ENCODE peak calls at places on chromosomes 2 and 18, in eight cellular contexts. M is activated B cell treated with CpG ODN at 0.5 μM for 24 hours, Z is pancreas, Y is dorsolateral prefrontal cortex, V is cardiac muscle cell, O is fibroblast of lung, R is lower leg skin, N is mucosa of descending colon. S is an unnamed sample.

GRCh38 chr2:38740851-38741541 is 10.2 kb downstream of the SRSF7 start:
- DNase-seq in Y (no peak), R (no peak), O (peak), M (no peak), V (peak), N (peak), Z (no peak), S (no peak)

GRCh38 chr2:46804794-46805193 is 110.8 kb downstream of the MCFD2 start:
- DNase-seq in Y (no peak), N (no peak), V (peak), O (peak), M (no peak), R (peak), Z (no peak), S (no peak)

GRCh38 chr2:75431757-75432156 is 129.0 kb downstream of the EVA1A start:
- DNase-seq in O (no peak), R (no peak), N (no peak), Z (no peak), M (no peak), V (no peak), Y (no peak), S (no peak)

GRCh38 chr18:79531926-79532689 is 136.4 kb downstream of the NFATC1 start:
- DNase-seq in Y (no peak), O (peak), Z (no peak), R (no peak), N (peak), M (no peak), V (peak), S (no peak)

GRCh38 chr18:34754300-34754699 is 44.2 kb downstream of the DTNA start:
- DNase-seq in Z (no peak), O (no peak), N (no peak), M (no peak), Y (no peak), R (no peak), V (no peak), S (no peak)

GRCh38 chr2:172270278-172271079 is 156.9 kb upstream of the ITGA6 start:
- DNase-seq in Y (no peak), N (peak), Z (peak), M (no peak), R (no peak), V (no peak), O (no peak), S (no peak)

GRCh38 chr2:86123328-86123727 is 17.3 kb downstream of the PTCD3 start:
- DNase-seq in Z (no peak), V (no peak), Y (no peak), N (no peak), O (no peak), M (no peak), R (no peak), S (no peak)

GRCh38 chr2:191675807-191676667 is 1.9 kb upstream of the NABP1 start:
- DNase-seq in V (no peak), M (peak), O (no peak), N (peak), Z (no peak), R (peak), Y (no peak), S (no peak)

GRCh38 chr2:142599504-142599903 is 278.0 kb upstream of the KYNU start:
- DNase-seq in N (no peak), M (no peak), O (no peak), R (no peak), Y (no peak), Z (no peak), V (no peak), S (no peak)

GRCh38 chr2:170243118-170243837 is 65.3 kb downstream of the MYO3B start:
- DNase-seq in N (no peak), R (no peak), O (no peak), Z (no peak), M (no peak), V (no peak), Y (no peak), S (no peak)

GRCh38 chr2:45212953-45213635 is 203.8 kb upstream of the SIX2 start:
- DNase-seq in V (no peak), N (no peak), R (no peak), M (no peak), Y (no peak), O (peak), Z (no peak), S (no peak)

GRCh38 chr2:11006191-11006590 is 94.5 kb downstream of the KCNF1 start:
- DNase-seq in R (no peak), V (no peak), O (no peak), Z (no peak), M (no peak), Y (no peak), N (no peak), S (no peak)

GRCh38 chr18:73908323-73908722 is 239.3 kb downstream of the FBXO15 start:
- DNase-seq in V (peak), R (no peak), M (no peak), Z (no peak), Y (no peak), N (no peak), O (peak), S (no peak)

GRCh38 chr2:235026137-235026536 is 74.3 kb downstream of the SH3BP4 start:
- DNase-seq in V (peak), N (peak), R (peak), Z (peak), M (no peak), O (peak), Y (no peak), S (no peak)

GRCh38 chr2:176446718-176447414 is 177.6 kb downstream of the MTX2 start:
- DNase-seq in Y (no peak), Z (no peak), V (no peak), O (no peak), N (no peak), M (no peak), R (no peak), S (no peak)

GRCh38 chr18:57150828-57151227 is 3.9 kb downstream of the BOD1L2 start:
- DNase-seq in Z (peak), R (no peak), Y (no peak), M (no peak), V (no peak), N (no peak), O (no peak), S (no peak)

GRCh38 chr2:142306126-142306525 is 175.3 kb upstream of the LRP1B start:
- DNase-seq in Z (no peak), R (no peak), O (no peak), N (no peak), Y (no peak), V (no peak), M (no peak), S (no peak)

GRCh38 chr2:119308793-119309330 is 57.8 kb downstream of the C2orf76 start:
- DNase-seq in O (no peak), V (no peak), Y (no peak), Z (no peak), N (no peak), R (no peak), M (no peak), S (no peak)

GRCh38 chr2:200352631-200353030 is 46.1 kb downstream of the SPATS2L start:
- DNase-seq in O (peak), V (peak), Z (no peak), N (no peak), R (no peak), Y (no peak), M (no peak), S (no peak)

GRCh38 chr2:31079665-31080064 is 58.6 kb downstream of the GALNT14 start:
- DNase-seq in R (no peak), M (no peak), N (no peak), O (no peak), V (no peak), Z (no peak), Y (no peak), S (no peak)

GRCh38 chr2:107402330-107402729 is 424.4 kb upstream of the RGPD4 start:
- DNase-seq in O (no peak), R (no peak), Y (no peak), M (no peak), Z (no peak), N (no peak), V (peak), S (no peak)

GRCh38 chr2:238449909-238450417 is 23.2 kb downstream of the ASB1 start:
- DNase-seq in O (peak), V (peak), N (peak), R (peak), M (no peak), Z (no peak), Y (no peak), S (no peak)

GRCh38 chr2:82120120-82120519 is 1815.6 kb upstream of the LRRTM1 start:
- DNase-seq in N (no peak), V (no peak), M (no peak), Y (no peak), O (no peak), R (no peak), Z (no peak), S (no peak)

GRCh38 chr2:58655152-58655551 is 414.0 kb upstream of the FANCL start:
- DNase-seq in M (no peak), V (no peak), R (no peak), Z (no peak), N (no peak), O (no peak), Y (no peak), S (no peak)

GRCh38 chr2:150778828-150779227 is 291.4 kb upstream of the RND3 start:
- DNase-seq in Z (no peak), Y (no peak), R (no peak), V (peak), N (no peak), O (no peak), M (no peak), S (no peak)

GRCh38 chr2:64857581-64858471 is 131.4 kb upstream of the SLC1A4 start:
- DNase-seq in N (peak), V (peak), O (peak), Z (no peak), Y (peak), M (no peak), R (no peak), S (no peak)

GRCh38 chr2:138441916-138442315 is 59.7 kb upstream of the SPOPL start:
- DNase-seq in Y (no peak), M (no peak), O (no peak), N (no peak), Z (no peak), R (no peak), V (no peak), S (no peak)

GRCh38 chr2:149094217-149095015 is 55.9 kb downstream of the LYPD6B start:
- DNase-seq in R (no peak), V (peak), Z (no peak), M (no peak), Y (no peak), O (no peak), N (no peak), S (no peak)

GRCh38 chr2:144798019-144798418 is 278.1 kb upstream of the ZEB2 start:
- DNase-seq in R (no peak), M (no peak), Z (no peak), V (no peak), Y (no peak), N (no peak), O (peak), S (no peak)

GRCh38 chr2:18399601-18400000 is 160.9 kb downstream of the RDH14 start:
- DNase-seq in M (no peak), O (no peak), R (no peak), V (no peak), N (no peak), Y (no peak), Z (no peak), S (no peak)

GRCh38 chr2:51027968-51028367 is 4.0 kb downstream of the NRXN1 start:
- DNase-seq in O (no peak), Z (no peak), V (no peak), Y (no peak), R (no peak), N (no peak), M (no peak), S (no peak)

GRCh38 chr2:199751480-199751879 is 99.5 kb downstream of the FTCDNL1 start:
- DNase-seq in V (no peak), M (no peak), R (no peak), N (no peak), Z (no peak), Y (no peak), O (no peak), S (no peak)

GRCh38 chr2:224956706-224957105 is 85.6 kb downstream of the DOCK10 start:
- DNase-seq in N (no peak), Y (no peak), Z (no peak), O (no peak), M (no peak), R (no peak), V (no peak), S (no peak)

GRCh38 chr18:11119962-11120361 is 29.4 kb downstream of the PIEZO2 start:
- DNase-seq in R (no peak), V (peak), N (no peak), O (no peak), Z (no peak), Y (no peak), M (no peak), S (no peak)

GRCh38 chr2:22442051-22442450 is 942.9 kb upstream of the KLHL29 start:
- DNase-seq in Z (no peak), Y (no peak), V (no peak), N (no peak), R (no peak), M (no peak), O (no peak), S (no peak)

GRCh38 chr18:37042381-37042780 is 213.5 kb downstream of the KIAA1328 start:
- DNase-seq in R (no peak), Y (no peak), N (no peak), V (no peak), M (no peak), O (no peak), Z (no peak), S (no peak)

GRCh38 chr2:175855794-175856453 is 146.1 kb downstream of the LNPK start:
- DNase-seq in M (no peak), R (no peak), N (no peak), V (no peak), Y (peak), Z (no peak), O (peak), S (no peak)

GRCh38 chr2:210195066-210195852 is 24.1 kb upstream of the KANSL1L start:
- DNase-seq in R (no peak), Z (no peak), Y (no peak), O (peak), M (no peak), N (no peak), V (peak), S (no peak)
- TF ChIP-seq CTCF in R (no peak), Z (peak), Y (peak), O (peak), M (no peak), N (peak), V (peak), S (peak)

GRCh38 chr2:52818958-52819357 is 948.6 kb upstream of the CHAC2 start:
- DNase-seq in M (no peak), R (no peak), N (no peak), O (no peak), V (no peak), Z (no peak), Y (no peak), S (no peak)

GRCh38 chr2:52821631-52822030 is 946.0 kb upstream of the CHAC2 start:
- DNase-seq in M (no peak), V (peak), O (no peak), Z (no peak), R (no peak), N (no peak), Y (no peak), S (no peak)
- TF ChIP-seq CTCF in M (no peak), V (peak), O (no peak), Z (no peak), R (no peak), N (no peak), Y (no peak), S (peak)

DNA sequence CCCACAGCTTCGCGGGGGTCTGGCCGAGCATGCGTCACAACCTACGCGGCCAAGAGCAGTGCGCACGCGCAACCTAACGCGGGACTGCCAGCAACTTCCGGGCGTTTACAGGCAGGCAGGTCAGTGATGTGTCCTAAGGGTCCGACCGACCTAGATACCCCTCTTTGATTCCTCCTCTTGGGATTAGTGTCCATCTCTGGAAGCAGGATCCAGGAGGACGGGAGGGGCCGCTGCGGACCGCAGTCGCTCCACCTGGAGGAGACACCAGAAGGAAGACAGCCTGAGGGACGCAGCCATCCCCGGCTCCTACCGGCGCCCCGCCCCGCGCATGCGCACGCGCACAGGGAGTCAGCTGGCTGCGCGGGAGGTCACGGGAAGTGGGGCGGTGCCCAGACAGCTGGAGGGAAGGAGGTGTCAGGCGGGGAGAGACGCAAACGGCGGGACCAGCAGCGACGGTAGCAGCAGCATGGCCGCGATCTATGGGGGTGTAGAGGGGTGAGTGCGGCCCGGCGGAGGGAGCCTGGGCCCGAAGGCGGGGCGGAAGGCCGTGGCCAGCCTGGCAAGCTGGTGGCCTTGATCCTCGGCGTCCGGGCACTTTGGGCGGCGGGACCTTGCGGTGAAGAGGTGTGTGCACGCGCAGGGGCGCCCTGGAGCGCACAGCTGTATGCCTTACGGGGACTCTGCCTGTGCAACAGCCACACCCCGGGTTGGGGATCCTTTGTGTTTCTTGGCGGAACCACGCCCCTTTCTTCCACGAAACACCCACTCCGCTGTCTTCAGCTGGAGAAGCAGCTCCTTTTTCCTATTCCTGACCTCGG is at the start of gene NAGK:
- DNase-seq in Z (peak), O (peak), V (peak), M (peak), R (peak), Y (peak), N (peak), S (peak)
- TF ChIP-seq CTCF in Z (no peak), O (no peak), V (no peak), M (no peak), R (no peak), Y (no peak), N (no peak), S (no peak)

GRCh38 chr2:72625359-72625758 is 200.5 kb downstream of the EXOC6B start:
- DNase-seq in O (no peak), M (no peak), N (no peak), Y (no peak), V (peak), R (no peak), Z (no peak), S (no peak)

GRCh38 chr2:72630767-72631166 is 195.1 kb downstream of the EXOC6B start:
- DNase-seq in Y (no peak), R (no peak), N (no peak), Z (no peak), V (peak), M (no peak), O (peak), S (no peak)

GRCh38 chr2:72623481-72623880 is 202.4 kb downstream of the EXOC6B start:
- DNase-seq in Z (no peak), R (no peak), N (no peak), V (no peak), O (no peak), Y (no peak), M (no peak), S (no peak)

GRCh38 chr2:72627059-72627458 is 198.8 kb downstream of the EXOC6B start:
- DNase-seq in O (no peak), N (no peak), Z (no peak), M (no peak), V (no peak), R (no peak), Y (no peak), S (no peak)

DNA sequence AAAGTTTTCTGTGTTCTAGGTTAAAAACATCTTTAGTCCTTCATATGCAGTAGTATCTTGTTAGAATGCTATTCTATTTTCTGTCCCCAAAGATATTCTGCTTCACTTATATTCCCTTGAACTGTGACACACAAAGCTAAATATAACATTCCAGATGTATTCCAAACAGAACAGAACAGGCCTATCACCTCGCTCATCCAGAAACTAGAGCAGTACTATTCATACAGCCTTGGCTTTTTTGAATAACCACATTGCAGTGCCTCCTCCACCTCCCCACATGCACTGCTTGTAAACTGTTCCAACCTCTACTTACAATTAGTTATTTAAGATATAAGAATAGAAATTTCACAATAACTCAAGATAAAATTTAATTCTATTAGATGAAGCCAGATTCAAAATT is 196.8 kb downstream of the EXOC6B start:
- DNase-seq in Y (no peak), V (peak), R (no peak), O (peak), M (no peak), Z (no peak), N (no peak), S (no peak)
- TF ChIP-seq CTCF in Y (no peak), V (no peak), R (no peak), O (no peak), M (no peak), Z (no peak), N (no peak), S (no peak)

GRCh38 chr2:209425082-209426071 is 1.5 kb downstream of the MAP2 start:
- DNase-seq in V (peak), N (no peak), O (peak), Y (peak), M (no peak), R (peak), Z (no peak), S (no peak)
- TF ChIP-seq CTCF in V (peak), N (no peak), O (peak), Y (peak), M (no peak), R (no peak), Z (peak), S (peak)

DNA sequence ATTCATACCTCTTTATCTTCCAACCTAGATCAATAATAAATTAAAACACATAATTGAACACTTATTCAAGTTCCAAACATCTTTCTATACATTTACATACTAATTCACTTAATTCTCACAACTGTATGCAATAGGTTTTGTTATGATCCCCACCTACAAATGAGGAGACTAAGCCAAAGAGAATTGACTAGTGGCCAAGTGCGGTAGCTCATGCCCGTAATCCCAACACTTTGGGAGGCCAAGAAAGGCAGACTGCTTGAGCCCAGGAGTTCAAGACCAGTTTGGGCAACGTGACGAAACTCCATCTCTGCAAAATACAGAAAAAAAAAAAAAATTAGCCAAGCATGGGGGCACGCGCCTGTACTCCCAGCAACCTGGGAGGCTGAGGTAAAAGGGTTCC is 36.8 kb downstream of the KCNG3 start:
- DNase-seq in Y (no peak), V (no peak), O (no peak), N (no peak), Z (no peak), R (no peak), M (no peak), S (no peak)
- TF ChIP-seq CTCF in Y (no peak), V (no peak), O (no peak), N (no peak), Z (no peak), R (no peak), M (no peak), S (no peak)

DNA sequence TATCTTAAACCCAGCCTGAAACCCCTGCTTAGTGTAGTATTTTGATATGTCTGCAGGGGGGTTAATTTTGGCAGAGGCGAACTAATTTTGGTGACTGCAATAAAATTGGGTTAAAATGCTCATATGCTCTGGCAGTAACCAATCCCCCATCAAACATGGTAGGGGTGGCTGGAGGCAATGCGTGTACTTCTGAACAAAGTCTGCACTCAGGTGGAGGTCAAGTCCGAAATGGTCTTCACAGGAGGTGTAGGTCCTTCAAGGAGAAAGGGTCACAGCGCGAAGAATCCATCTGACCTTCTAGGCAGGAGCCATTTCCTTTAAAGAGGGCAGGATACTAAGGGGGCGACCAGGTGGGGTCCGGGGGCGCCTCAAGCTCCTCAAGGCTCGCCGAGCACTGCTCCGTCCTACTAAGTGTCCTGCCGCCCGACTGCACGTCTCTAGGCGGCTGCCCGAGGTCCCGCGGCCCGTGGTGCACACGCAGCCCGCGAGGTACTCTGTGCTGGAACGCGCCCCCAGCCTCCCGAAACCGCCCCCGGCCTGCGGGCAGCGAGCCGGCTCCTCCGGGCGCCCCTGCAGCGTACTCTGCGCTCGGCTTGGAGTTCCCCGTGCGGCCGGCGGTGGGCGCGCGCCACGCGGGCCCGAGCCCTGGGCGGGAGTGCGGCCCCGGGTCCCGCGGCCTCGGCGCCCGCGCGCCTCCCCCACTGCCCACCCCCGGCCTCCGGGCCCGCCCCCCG is 1.7 kb upstream of the LDLRAD4 start:
- DNase-seq in R (no peak), M (peak), O (no peak), Z (peak), V (no peak), N (peak), Y (peak), S (no peak)
- TF ChIP-seq CTCF in R (no peak), M (no peak), O (peak), Z (no peak), V (peak), N (no peak), Y (no peak), S (peak)